ENCODE peak calls at places on chromosomes 16 and 17, in four cellular contexts. One of them, this sample, is unnamed.

GRCh38 chr16:86620184-86620583 is 41.8 kb downstream of the FOXL1 start:
- DNase-seq in A549: no peak
- DNase-seq in GM12878: no peak
- DNase-seq in HCT116: no peak
- DNase-seq in this sample: no peak

GRCh38 chr17:7217113-7217987 is 2.3 kb downstream of the DLG4 start:
- DNase-seq in A549: peak
- DNase-seq in GM12878: no peak
- DNase-seq in HCT116: no peak
- DNase-seq in this sample: no peak

GRCh38 chr16:73713817-73714495 is 582.7 kb upstream of the PSMD7 start:
- DNase-seq in A549: peak
- DNase-seq in GM12878: no peak
- DNase-seq in HCT116: peak
- DNase-seq in this sample: peak

GRCh38 chr17:48155889-48156670 is 48.5 kb downstream of the SNX11 start:
- DNase-seq in A549: no peak
- DNase-seq in GM12878: no peak
- DNase-seq in HCT116: no peak
- DNase-seq in this sample: no peak

GRCh38 chr17:43714338-43715149 is 44.0 kb downstream of the SOST start:
- DNase-seq in A549: no peak
- DNase-seq in GM12878: no peak
- DNase-seq in HCT116: no peak
- DNase-seq in this sample: no peak

GRCh38 chr17:50213026-50214015 is 11.9 kb upstream of the COL1A1 start:
- DNase-seq in A549: no peak
- DNase-seq in GM12878: peak
- DNase-seq in HCT116: no peak
- DNase-seq in this sample: peak

GRCh38 chr17:45850011-45850410 is 5.3 kb downstream of the SPPL2C start:
- DNase-seq in A549: no peak
- DNase-seq in GM12878: no peak
- DNase-seq in HCT116: no peak
- DNase-seq in this sample: no peak

GRCh38 chr16:14097182-14097951 is 26.2 kb downstream of the MRTFB start:
- DNase-seq in A549: no peak
- DNase-seq in GM12878: no peak
- DNase-seq in HCT116: peak
- DNase-seq in this sample: peak

GRCh38 chr16:85661131-85662035 is 27.4 kb downstream of the GINS2 start:
- DNase-seq in A549: no peak
- DNase-seq in GM12878: no peak
- DNase-seq in HCT116: no peak
- DNase-seq in this sample: no peak

GRCh38 chr17:16027708-16028584 is 28.3 kb downstream of the TTC19 start:
- DNase-seq in A549: peak
- DNase-seq in GM12878: peak
- DNase-seq in HCT116: peak
- DNase-seq in this sample: peak

GRCh38 chr17:44907696-44908470 is 7.4 kb downstream of the GFAP start:
- DNase-seq in A549: no peak
- DNase-seq in GM12878: no peak
- DNase-seq in HCT116: no peak
- DNase-seq in this sample: no peak

GRCh38 chr17:42284020-42284369 is 4.3 kb upstream of the STAT5A start:
- DNase-seq in A549: no peak
- DNase-seq in GM12878: no peak
- DNase-seq in HCT116: no peak
- DNase-seq in this sample: no peak

GRCh38 chr17:47095268-47095667 is 93.8 kb downstream of the CDC27 start:
- DNase-seq in A549: no peak
- DNase-seq in GM12878: no peak
- DNase-seq in HCT116: no peak
- DNase-seq in this sample: no peak

GRCh38 chr16:27906883-27907282 is 156.6 kb downstream of the GSG1L start:
- DNase-seq in A549: peak
- DNase-seq in GM12878: no peak
- DNase-seq in HCT116: no peak
- DNase-seq in this sample: no peak

GRCh38 chr17:47742319-47743181 is 9.5 kb downstream of the TBX21 start:
- DNase-seq in A549: no peak
- DNase-seq in GM12878: no peak
- DNase-seq in HCT116: no peak
- DNase-seq in this sample: peak

GRCh38 chr16:51119576-51120288 is 31.3 kb downstream of the SALL1 start:
- DNase-seq in A549: no peak
- DNase-seq in GM12878: no peak
- DNase-seq in HCT116: no peak
- DNase-seq in this sample: peak

GRCh38 chr16:3189869-3190268 is 1.9 kb downstream of the OR1F1 start:
- DNase-seq in A549: no peak
- DNase-seq in GM12878: no peak
- DNase-seq in HCT116: no peak
- DNase-seq in this sample: no peak

GRCh38 chr16:3188925-3189825 is 1.2 kb downstream of the OR1F1 start:
- DNase-seq in A549: peak
- DNase-seq in GM12878: no peak
- DNase-seq in HCT116: no peak
- DNase-seq in this sample: peak

GRCh38 chr16:3188675-3188924 is 596 bp downstream of the OR1F1 start:
- DNase-seq in A549: no peak
- DNase-seq in GM12878: no peak
- DNase-seq in HCT116: no peak
- DNase-seq in this sample: no peak

GRCh38 chr16:3186946-3187690 is 886 bp upstream of the OR1F1 start:
- DNase-seq in A549: no peak
- DNase-seq in GM12878: no peak
- DNase-seq in HCT116: no peak
- DNase-seq in this sample: no peak

GRCh38 chr16:3187798-3188674 is at the start of gene OR1F1:
- DNase-seq in A549: peak
- DNase-seq in GM12878: no peak
- DNase-seq in HCT116: peak
- DNase-seq in this sample: peak
- TF ChIP-seq CEBPB in A549: no peak
- TF ChIP-seq CEBPB in GM12878: no peak
- TF ChIP-seq CEBPB in HCT116: no peak
- TF ChIP-seq CEBPB in this sample: no peak

DNA sequence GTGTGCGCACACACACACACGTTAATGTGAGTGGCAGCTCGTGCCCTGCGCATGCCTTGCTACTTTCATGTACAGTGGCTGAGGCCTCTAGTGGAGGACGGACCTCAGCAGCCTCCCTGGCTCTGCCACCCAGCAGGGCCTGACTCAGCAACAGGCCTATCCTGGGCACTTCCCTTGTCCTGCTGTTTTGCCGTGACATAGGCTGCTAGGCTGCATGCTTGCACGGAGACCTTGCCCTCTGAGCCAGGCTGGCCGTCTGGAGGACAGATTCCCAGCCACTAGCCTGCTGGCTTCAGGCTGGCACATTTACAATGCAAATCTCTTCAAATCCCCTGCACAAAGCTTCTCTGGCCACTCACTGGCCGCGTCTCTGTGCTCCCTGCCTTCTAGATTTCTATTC is 9.5 kb downstream of the RNF213 start:
- DNase-seq in A549: no peak
- DNase-seq in GM12878: no peak
- DNase-seq in HCT116: no peak
- DNase-seq in this sample: no peak
- TF ChIP-seq CEBPB in A549: no peak
- TF ChIP-seq CEBPB in GM12878: no peak
- TF ChIP-seq CEBPB in HCT116: no peak
- TF ChIP-seq CEBPB in this sample: no peak

DNA sequence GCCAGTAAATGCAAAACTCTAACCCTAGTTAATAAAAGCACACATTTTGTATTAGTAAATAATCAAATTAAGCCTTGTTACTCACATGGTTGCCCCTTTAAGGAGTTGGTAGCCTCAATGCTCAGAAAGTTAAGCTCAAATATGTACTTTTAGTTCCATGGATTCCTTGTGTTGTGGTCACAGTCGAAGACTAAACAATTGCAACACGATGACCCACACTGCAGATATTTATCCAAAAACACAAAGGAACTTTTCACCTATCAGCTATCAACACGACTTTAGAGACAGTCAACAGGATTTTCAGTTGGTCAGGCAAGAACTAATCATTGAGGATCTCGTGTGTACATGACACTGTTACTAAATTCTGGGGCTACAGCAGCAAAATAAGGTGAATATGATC is 47.4 kb upstream of the NUDT7 start:
- DNase-seq in A549: no peak
- DNase-seq in GM12878: no peak
- DNase-seq in HCT116: no peak
- DNase-seq in this sample: no peak
- TF ChIP-seq CEBPB in A549: no peak
- TF ChIP-seq CEBPB in GM12878: no peak
- TF ChIP-seq CEBPB in HCT116: no peak
- TF ChIP-seq CEBPB in this sample: no peak

GRCh38 chr17:82772026-82772425 is 20.2 kb downstream of the TBCD start:
- DNase-seq in A549: peak
- DNase-seq in GM12878: no peak
- DNase-seq in HCT116: no peak
- DNase-seq in this sample: peak

GRCh38 chr17:82765357-82765756 is 13.5 kb downstream of the TBCD start:
- DNase-seq in A549: no peak
- DNase-seq in GM12878: no peak
- DNase-seq in HCT116: no peak
- DNase-seq in this sample: no peak

GRCh38 chr17:82769041-82769440 is 17.2 kb downstream of the TBCD start:
- DNase-seq in A549: no peak
- DNase-seq in GM12878: no peak
- DNase-seq in HCT116: no peak
- DNase-seq in this sample: no peak

GRCh38 chr17:82767041-82767754 is 15.3 kb downstream of the TBCD start:
- DNase-seq in A549: peak
- DNase-seq in GM12878: no peak
- DNase-seq in HCT116: no peak
- DNase-seq in this sample: peak
- TF ChIP-seq CEBPB in A549: no peak
- TF ChIP-seq CEBPB in GM12878: no peak
- TF ChIP-seq CEBPB in HCT116: no peak
- TF ChIP-seq CEBPB in this sample: no peak